ENCODE peak calls at places on chromosomes 4 and X, in nine cellular contexts. N is GM23248; E is epithelial cell of esophagus; B is breast epithelium; O is AG04449; W is CD4-positive, CD25-positive, alpha-beta regulatory T cell; S is neuronal stem cell; J is psoas muscle; H is SJSA1. R is an unnamed sample.
A peak's percentile ranks its signal among the peaks of the same experiment; 100 is the strongest.

GRCh38 chrX:68249904-68250303 is 183.4 kb downstream of the OPHN1 start:
- DNase-seq in N (no peak), H (no peak), B (no peak), O (no peak), S (no peak), W (no peak), J (no peak), E (no peak), R (no peak)

GRCh38 chrX:136310411-136310810 is 9.6 kb downstream of the ADGRG4 start:
- DNase-seq in J (no peak), B (no peak), H (no peak), N (peak; percentile 51), E (peak; percentile 49), W (no peak), O (no peak), S (peak; percentile 2), R (no peak)

GRCh38 chr4:9996319-9997110 is 24.8 kb downstream of the SLC2A9 start:
- DNase-seq in S (no peak), B (no peak), W (no peak), E (peak; percentile 18), J (no peak), O (no peak), N (peak; percentile 37), H (no peak), R (no peak)

GRCh38 chr4:69731261-69731660 is 29.2 kb downstream of the SULT1B1 start:
- DNase-seq in O (no peak), N (no peak), B (no peak), H (no peak), E (no peak), W (no peak), J (no peak), S (no peak), R (no peak)

GRCh38 chr4:121484633-121485032 is 103.8 kb upstream of the QRFPR start:
- DNase-seq in W (peak; percentile 41), J (no peak), B (no peak), E (peak; percentile 78), H (peak; percentile 18), S (peak; percentile 8), N (peak; percentile 82), O (peak; percentile 7), R (peak; percentile 58)

GRCh38 chrX:2447484-2447883 is 53.3 kb downstream of the DHRSX start:
- DNase-seq in B (no peak), E (no peak), S (no peak), H (no peak), O (no peak), N (no peak), J (no peak), W (no peak), R (no peak)

GRCh38 chr4:98387345-98388017 is 126.3 kb downstream of the RAP1GDS1 start:
- DNase-seq in E (no peak), W (peak; percentile 11), N (no peak), H (no peak), B (no peak), J (no peak), O (no peak), S (no peak), R (no peak)

GRCh38 chr4:36159208-36159607 is 85.1 kb downstream of the ARAP2 start:
- DNase-seq in E (no peak), H (no peak), S (no peak), O (no peak), B (no peak), W (no peak), J (no peak), N (no peak), R (no peak)

GRCh38 chrX:20267924-20268701 is 1.4 kb upstream of the RPS6KA3 start:
- DNase-seq in W (no peak), E (no peak), N (no peak), S (no peak), O (no peak), B (peak; percentile 27), H (no peak), J (peak; percentile 61), R (no peak)

GRCh38 chr4:146153964-146154536 is 21.5 kb upstream of the LSM6 start:
- DNase-seq in N (no peak), W (no peak), O (no peak), H (no peak), J (no peak), B (no peak), E (no peak), S (no peak), R (no peak)

GRCh38 chr4:105637409-105638258 is 70.9 kb downstream of the INTS12 start:
- DNase-seq in H (no peak), O (no peak), S (no peak), W (no peak), N (peak; percentile 10), B (peak; percentile 44), J (peak; percentile 58), E (peak; percentile 49), R (peak; percentile 76)

GRCh38 chr4:15893967-15894366 is 44.6 kb downstream of the FGFBP1 start:
- DNase-seq in J (no peak), E (peak; percentile 99), N (peak; percentile 96), H (peak; percentile 77), S (no peak), O (peak; percentile 95), W (no peak), B (no peak), R (no peak)

GRCh38 chr4:166902941-166903340 is 331.4 kb downstream of the SPOCK3 start:
- DNase-seq in N (no peak), B (no peak), S (no peak), J (no peak), O (no peak), E (no peak), H (no peak), W (no peak), R (no peak)

GRCh38 chrX:107673933-107674479 is 45.7 kb downstream of the PRPS1 start:
- DNase-seq in E (peak; percentile 42), S (no peak), N (peak; percentile 59), O (no peak), J (peak; percentile 86), W (peak; percentile 95), H (peak; percentile 45), B (peak; percentile 92), R (peak; percentile 92)

GRCh38 chrX:134803551-134804183 is 145.4 kb upstream of the PLAC1 start:
- DNase-seq in E (no peak), N (no peak), O (no peak), B (no peak), H (no peak), S (no peak), W (peak; percentile 58), J (no peak), R (peak; percentile 62)

GRCh38 chr4:154315741-154316140 is 175.9 kb downstream of the DCHS2 start:
- DNase-seq in S (no peak), E (no peak), O (no peak), W (no peak), H (no peak), J (no peak), B (no peak), N (no peak), R (no peak)
- H3K4me3 ChIP-seq in S (no peak overlapping the region), E (no peak overlapping the region), O (no peak overlapping the region), W (no peak overlapping the region), H (no peak overlapping the region), J (no peak overlapping the region), B (no peak overlapping the region), N (no peak overlapping the region), R (no peak overlapping the region)

DNA sequence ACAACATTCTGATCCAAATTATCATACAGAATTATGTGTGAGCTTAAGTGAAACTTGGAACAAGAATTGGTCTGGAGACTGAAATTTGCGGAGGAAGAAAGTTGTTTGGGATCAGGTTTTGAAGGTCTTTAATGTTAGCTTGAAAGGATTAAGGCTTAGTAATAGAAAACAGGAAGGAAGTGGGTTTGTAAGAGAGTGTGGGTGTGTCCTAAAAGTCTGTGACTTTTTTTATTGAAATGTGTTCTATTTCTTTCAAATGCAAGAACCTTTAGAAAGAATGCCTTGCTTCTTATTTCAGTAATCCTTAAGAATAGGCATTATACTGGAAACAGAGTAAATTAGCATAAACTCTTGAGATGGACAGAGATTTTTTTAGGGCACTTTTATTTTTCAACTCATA is 198.0 kb downstream of the GALNTL6 start:
- DNase-seq in E (no peak), B (no peak), O (no peak), S (no peak), J (no peak), H (no peak), N (no peak), W (no peak), R (no peak)
- H3K4me3 ChIP-seq in E (no peak overlapping the region), B (no peak overlapping the region), O (no peak overlapping the region), S (no peak overlapping the region), J (no peak overlapping the region), H (no peak overlapping the region), N (no peak overlapping the region), W (no peak overlapping the region), R (no peak overlapping the region)

GRCh38 chrX:40245411-40246140 is 147.8 kb upstream of the BCOR start:
- DNase-seq in O (no peak), N (peak; percentile 5), B (no peak), E (no peak), W (peak; percentile 10), J (no peak), S (no peak), H (peak; percentile 41), R (no peak)
- H3K4me3 ChIP-seq in O (no peak overlapping the region), N (no peak overlapping the region), B (no peak overlapping the region), E (no peak overlapping the region), W (no peak overlapping the region), J (no peak overlapping the region), S (no peak overlapping the region), H (no peak overlapping the region), R (no peak overlapping the region)

DNA sequence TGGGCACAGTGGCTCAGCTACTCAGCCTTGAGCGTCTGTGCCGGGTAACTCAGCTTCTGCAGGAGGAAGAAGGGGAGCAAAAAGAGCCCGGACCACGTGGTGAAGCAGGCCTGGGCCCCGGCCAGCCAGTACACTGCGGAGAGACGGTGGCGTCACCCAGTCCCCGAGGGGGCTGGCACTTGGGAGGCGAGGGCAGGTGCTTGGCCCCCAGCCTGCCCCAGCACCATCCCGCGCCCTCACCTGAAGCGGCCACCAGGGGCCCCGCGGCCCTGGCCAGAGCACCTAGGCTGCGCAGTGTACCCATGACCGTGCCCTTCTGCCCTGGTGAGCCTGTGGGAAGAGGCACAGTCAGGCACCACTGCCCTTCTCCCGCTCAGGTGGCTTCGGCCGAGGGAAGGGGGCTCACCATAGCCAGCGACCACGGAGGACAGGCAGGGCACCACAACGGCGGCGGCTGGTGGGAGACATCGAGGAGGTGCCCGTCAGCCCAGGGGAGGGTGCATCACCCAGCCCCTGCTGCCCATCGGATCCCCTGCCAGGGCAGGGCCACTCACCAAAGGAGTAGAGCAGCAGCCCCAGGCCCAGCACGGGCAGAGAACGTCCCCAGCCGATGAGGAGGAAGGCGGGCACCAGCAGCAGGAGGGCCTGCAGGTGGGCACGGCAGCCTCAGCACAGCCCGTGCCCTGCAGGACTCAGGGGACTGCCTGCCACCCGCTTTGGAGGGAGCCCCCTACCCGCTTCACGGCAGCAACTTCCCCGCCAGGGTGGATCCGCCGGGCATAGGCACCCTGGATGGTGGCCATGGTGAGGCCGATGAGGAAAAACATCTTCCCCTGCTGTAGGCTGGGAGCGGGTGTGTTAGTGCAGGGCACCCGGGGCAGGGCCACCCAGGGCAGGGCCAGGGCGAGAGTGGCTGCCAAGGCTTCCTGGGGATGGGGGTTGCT is 32.1 kb downstream of the NOP14 start:
- DNase-seq in J (no peak), N (no peak), S (no peak), H (no peak), B (peak; percentile 73), W (no peak), E (no peak), O (no peak), R (no peak)
- H3K4me3 ChIP-seq in J (no peak overlapping the region), N (no peak overlapping the region), S (no peak overlapping the region), H (no peak overlapping the region), B (no peak overlapping the region), W (no peak overlapping the region), E (no peak overlapping the region), O (no peak overlapping the region), R (peak overlapping the region; percentile 71)

DNA sequence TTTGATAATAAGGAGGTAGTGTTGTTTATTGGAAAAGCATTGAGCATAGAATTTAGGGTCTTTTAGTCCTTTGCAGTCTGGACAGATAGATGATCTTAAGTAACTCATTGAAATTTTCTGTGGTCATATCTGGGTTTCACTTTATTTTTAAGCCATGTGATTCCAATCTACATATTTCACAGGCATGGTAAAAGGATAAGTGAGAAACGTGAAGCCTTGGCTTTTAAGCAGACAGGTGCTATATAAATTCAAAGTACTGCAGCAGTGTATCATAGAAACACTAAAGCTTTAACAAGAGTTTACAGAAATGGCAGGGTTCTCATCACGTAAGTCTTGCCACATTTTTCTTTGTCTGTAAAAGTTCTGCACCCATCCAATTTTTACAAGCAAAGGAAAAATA is 4.9 kb downstream of the PLS3 start:
- DNase-seq in O (no peak), W (no peak), H (no peak), B (no peak), J (no peak), S (no peak), N (no peak), E (no peak), R (no peak)
- H3K4me3 ChIP-seq in O (no peak overlapping the region), W (no peak overlapping the region), H (no peak overlapping the region), B (no peak overlapping the region), J (no peak overlapping the region), S (no peak overlapping the region), N (no peak overlapping the region), E (no peak overlapping the region), R (no peak overlapping the region)

R was measured in GM12865.